ENCODE peak calls at places on chromosomes 11 and 22, in six cellular contexts. Q is mesenchymal stem cell, X is neuronal stem cell, W is H9, Y is H1, F is trophoblast cell. S is an unnamed sample.

GRCh38 chr11:114166897-114167323 is 107.4 kb downstream of the ZBTB16 start:
- DNase-seq in Q (peak), X (no peak), W (no peak), Y (no peak), F (no peak), S (peak)

GRCh38 chr22:31241200-31241599 is 29.1 kb downstream of the LIMK2 start:
- DNase-seq in Q (peak), X (no peak), W (no peak), Y (no peak), F (no peak), S (peak)

GRCh38 chr22:44037519-44038370 is 13.6 kb downstream of the PARVB start:
- DNase-seq in Q (peak), X (no peak), W (no peak), Y (no peak), F (peak), S (peak)

GRCh38 chr22:39475902-39476301 is 19.1 kb downstream of the MGAT3 start:
- DNase-seq in Q (no peak), X (no peak), W (no peak), Y (no peak), F (peak), S (no peak)

GRCh38 chr22:44423556-44423955 is 74.5 kb downstream of the RTL6 start:
- DNase-seq in Q (no peak), X (no peak), W (no peak), Y (no peak), F (no peak), S (no peak)

GRCh38 chr22:36325163-36326031 is 62.4 kb downstream of the MYH9 start:
- DNase-seq in Q (peak), X (no peak), W (no peak), Y (no peak), F (no peak), S (peak)

GRCh38 chr11:117749541-117749910 is 47.5 kb downstream of the DSCAML1 start:
- DNase-seq in Q (no peak), X (no peak), W (no peak), Y (no peak), F (no peak), S (no peak)

GRCh38 chr11:64525711-64526110 is 65.3 kb upstream of the SLC22A12 start:
- DNase-seq in Q (no peak), X (no peak), W (no peak), Y (no peak), F (no peak), S (no peak)

GRCh38 chr11:12087075-12087775 is 23.2 kb upstream of the MICAL2 start:
- DNase-seq in Q (peak), X (no peak), W (no peak), Y (no peak), F (peak), S (peak)

GRCh38 chr22:26513852-26514251 is 1.6 kb upstream of the TFIP11 start:
- DNase-seq in Q (no peak), X (no peak), W (no peak), Y (no peak), F (no peak), S (no peak)

GRCh38 chr11:111120691-111121090 is 124.8 kb upstream of the POU2AF2 start:
- DNase-seq in Q (no peak), X (no peak), W (no peak), Y (no peak), F (no peak), S (no peak)

GRCh38 chr22:49197986-49198704 is 629.5 kb downstream of the BRD1 start:
- DNase-seq in Q (no peak), X (no peak), W (peak), Y (no peak), F (no peak), S (no peak)

GRCh38 chr11:113550179-113550578 is 75.0 kb upstream of the DRD2 start:
- DNase-seq in Q (no peak), X (no peak), W (no peak), Y (no peak), F (no peak), S (no peak)

GRCh38 chr11:44592125-44592643 is 26.7 kb downstream of the CD82 start:
- DNase-seq in Q (peak), X (no peak), W (no peak), Y (no peak), F (peak), S (peak)

GRCh38 chr11:57248780-57249383 is 11.8 kb upstream of the APLNR start:
- DNase-seq in Q (peak), X (peak), W (peak), Y (peak), F (peak), S (peak)

GRCh38 chr11:81129618-81130017 is 1604.0 kb downstream of the FAM181B start:
- DNase-seq in Q (no peak), X (no peak), W (no peak), Y (no peak), F (no peak), S (no peak)

DNA sequence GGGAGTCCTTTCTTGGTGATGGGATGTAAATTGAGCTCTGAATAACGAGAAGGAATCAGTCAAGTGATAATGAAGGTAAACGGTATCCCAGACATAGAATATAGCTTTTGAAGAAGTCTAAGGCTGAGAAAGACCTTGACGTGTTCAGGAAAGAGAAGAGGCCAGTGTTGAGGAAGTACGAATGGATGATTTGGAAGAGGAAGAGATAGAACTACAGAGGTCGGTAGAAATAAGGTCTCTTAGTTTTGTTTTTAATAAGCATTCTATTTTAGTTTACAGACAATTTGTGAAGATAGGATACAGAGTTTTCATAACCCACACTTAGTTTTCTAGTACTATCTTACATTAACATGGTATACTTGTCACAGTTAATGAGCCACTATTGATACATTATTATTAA is 1598.1 kb downstream of the FAM181B start:
- DNase-seq in Q (no peak), X (no peak), W (no peak), Y (no peak), F (no peak), S (no peak)
- H3K14ac ChIP-seq in Q (no peak), X (no peak), W (no peak), Y (no peak), F (no peak), S (no peak)

GRCh38 chr22:47397673-47398072 is 635.2 kb downstream of the TBC1D22A start:
- DNase-seq in Q (no peak), X (no peak), W (no peak), Y (no peak), F (no peak), S (no peak)
- H3K14ac ChIP-seq in Q (no peak), X (no peak), W (no peak), Y (no peak), F (no peak), S (no peak)

DNA sequence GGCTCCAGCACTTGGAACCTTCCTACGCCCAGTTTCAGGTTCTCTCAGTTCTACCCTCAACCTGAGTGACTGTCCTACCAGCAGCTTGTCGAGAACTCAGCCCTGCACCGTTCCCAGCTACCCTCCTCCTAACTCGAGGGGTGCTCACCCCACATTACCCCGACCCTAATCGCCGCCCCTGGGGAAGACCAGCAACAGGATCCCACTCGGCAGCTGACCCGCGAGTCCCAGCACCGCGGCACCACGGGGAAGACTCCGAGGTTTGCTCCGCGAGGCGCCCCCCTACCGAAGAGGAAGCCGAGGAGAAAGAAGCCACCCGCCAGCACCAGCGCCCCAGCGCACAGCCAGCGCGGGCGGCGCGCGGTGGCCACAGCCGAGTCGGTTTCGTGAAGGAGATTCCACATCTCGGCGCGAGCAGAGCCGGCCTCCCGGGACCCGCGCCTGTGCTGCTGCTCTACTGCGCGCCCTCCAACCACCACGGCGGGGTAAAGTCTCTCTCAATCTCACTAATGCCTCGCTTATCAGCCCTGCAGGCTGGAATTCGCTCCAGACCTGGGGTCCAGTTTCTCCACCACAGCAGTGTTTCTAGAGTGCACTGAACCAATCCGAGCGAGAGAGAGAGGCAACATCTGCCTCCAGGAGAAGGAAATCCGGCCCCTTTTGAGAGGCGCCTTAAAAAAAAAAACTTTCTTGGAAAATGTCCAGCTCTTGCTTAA is at the start of gene FOLH1:
- DNase-seq in Q (no peak), X (peak), W (peak), Y (no peak), F (no peak), S (no peak)
- H3K14ac ChIP-seq in Q (no peak), X (no peak), W (no peak), Y (no peak), F (no peak), S (no peak)

GRCh38 chr11:19646308-19646707 is 66.3 kb upstream of the NAV2 start:
- DNase-seq in Q (no peak), X (no peak), W (no peak), Y (no peak), F (no peak), S (peak)

GRCh38 chr11:19642185-19642591 is 70.4 kb upstream of the NAV2 start:
- DNase-seq in Q (no peak), X (no peak), W (no peak), Y (no peak), F (peak), S (no peak)

GRCh38 chr11:19646921-19647320 is 65.7 kb upstream of the NAV2 start:
- DNase-seq in Q (peak), X (no peak), W (no peak), Y (no peak), F (no peak), S (peak)

GRCh38 chr11:19642759-19643158 is 69.9 kb upstream of the NAV2 start:
- DNase-seq in Q (no peak), X (no peak), W (no peak), Y (no peak), F (no peak), S (no peak)

DNA sequence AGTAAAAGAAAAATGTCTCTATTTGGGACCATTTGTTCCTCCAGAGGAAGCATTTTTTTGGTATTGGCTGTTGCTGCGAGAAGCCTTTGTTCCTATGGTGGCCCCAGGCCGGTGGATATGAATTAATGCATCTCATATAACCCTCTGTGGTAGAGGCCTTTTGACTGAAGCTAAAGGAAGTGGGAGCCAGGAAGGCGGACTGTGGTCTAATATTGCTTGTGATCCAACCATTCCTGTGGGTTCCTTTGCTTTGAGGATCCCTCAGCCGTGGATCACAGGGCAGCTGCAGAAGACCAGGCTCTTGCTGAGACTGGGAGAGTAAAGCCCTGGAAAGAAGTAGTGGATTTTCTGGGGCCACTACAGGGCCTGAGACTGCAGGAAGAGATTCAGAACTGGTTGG is 68.3 kb upstream of the NAV2 start:
- DNase-seq in Q (no peak), X (no peak), W (no peak), Y (no peak), F (no peak), S (no peak)
- H3K14ac ChIP-seq in Q (no peak), X (no peak), W (no peak), Y (no peak), F (no peak), S (no peak)